ENCODE peak calls at places on chromosomes 1 and 21, in seven cellular contexts. J is mesothelial cell of epicardium, D is ovary, U is pancreas, B is AG04449, L is heart right ventricle, Y is nephron progenitor cell. E is an unnamed sample.

GRCh38 chr1:184160236-184160635 is 108.7 kb downstream of the TSEN15 start:
- DNase-seq in J (no peak), D (no peak), U (no peak), B (peak), L (no peak), Y (no peak), E (no peak)

GRCh38 chr1:221939598-221939997 is 197.7 kb upstream of the DUSP10 start:
- DNase-seq in J (no peak), D (no peak), U (no peak), B (no peak), L (no peak), Y (no peak), E (no peak)

GRCh38 chr1:203569490-203570318 is 56.9 kb upstream of the ATP2B4 start:
- DNase-seq in J (no peak), D (no peak), U (no peak), B (no peak), L (no peak), Y (no peak), E (no peak)

GRCh38 chr21:36027352-36027751 is 33.0 kb downstream of the SETD4 start:
- DNase-seq in J (no peak), D (no peak), U (no peak), B (no peak), L (no peak), Y (no peak), E (no peak)

GRCh38 chr1:159705251-159705910 is 9.0 kb downstream of the CRP start:
- DNase-seq in J (no peak), D (no peak), U (no peak), B (no peak), L (no peak), Y (no peak), E (no peak)

GRCh38 chr1:70090146-70090545 is 115.2 kb downstream of the LRRC40 start:
- DNase-seq in J (no peak), D (no peak), U (no peak), B (no peak), L (no peak), Y (no peak), E (no peak)

GRCh38 chr1:243910612-243911011 is 60.6 kb upstream of the AKT3 start:
- DNase-seq in J (no peak), D (no peak), U (no peak), B (no peak), L (no peak), Y (no peak), E (no peak)

GRCh38 chr21:45318556-45319341 is 31.1 kb upstream of the POFUT2 start:
- DNase-seq in J (no peak), D (peak), U (peak), B (no peak), L (peak), Y (peak), E (peak)

GRCh38 chr1:18721066-18721465 is 90.4 kb downstream of the PAX7 start:
- DNase-seq in J (no peak), D (no peak), U (no peak), B (no peak), L (no peak), Y (peak), E (no peak)

GRCh38 chr1:4716406-4716805 is 62.0 kb downstream of the AJAP1 start:
- DNase-seq in J (no peak), D (no peak), U (no peak), B (no peak), L (no peak), Y (no peak), E (no peak)

GRCh38 chr1:234125283-234125682 is 220.8 kb downstream of the SLC35F3 start:
- DNase-seq in J (peak), D (no peak), U (no peak), B (no peak), L (no peak), Y (peak), E (peak)

GRCh38 chr1:235351441-235351840 is 15.8 kb upstream of the TBCE start:
- DNase-seq in J (no peak), D (no peak), U (no peak), B (no peak), L (no peak), Y (no peak), E (no peak)

GRCh38 chr1:192516776-192517297 is 58.7 kb upstream of the RGS1 start:
- DNase-seq in J (no peak), D (no peak), U (no peak), B (no peak), L (no peak), Y (no peak), E (no peak)

GRCh38 chr1:47205918-47206317 is 16.1 kb upstream of the PDZK1IP1 start:
- DNase-seq in J (no peak), D (no peak), U (no peak), B (no peak), L (no peak), Y (no peak), E (no peak)

GRCh38 chr1:41917835-41918449 is 780 bp downstream of the HIVEP3 start:
- DNase-seq in J (peak), D (no peak), U (peak), B (no peak), L (peak), Y (peak), E (peak)

GRCh38 chr1:2583331-2583791 is 3.2 kb upstream of the PRXL2B start:
- DNase-seq in J (no peak), D (no peak), U (no peak), B (no peak), L (no peak), Y (no peak), E (no peak)

GRCh38 chr1:212261361-212261929 is 23.8 kb upstream of the PPP2R5A start:
- DNase-seq in J (no peak), D (no peak), U (no peak), B (no peak), L (no peak), Y (no peak), E (peak)

GRCh38 chr1:172662464-172663109 is 3.7 kb downstream of the FASLG start:
- DNase-seq in J (no peak), D (no peak), U (no peak), B (no peak), L (peak), Y (no peak), E (no peak)

GRCh38 chr1:237470712-237471310 is 419.9 kb downstream of the ZP4 start:
- DNase-seq in J (no peak), D (no peak), U (peak), B (no peak), L (peak), Y (peak), E (peak)

GRCh38 chr1:228291906-228292608 is 84.2 kb downstream of the OBSCN start:
- DNase-seq in J (peak), D (no peak), U (peak), B (no peak), L (peak), Y (no peak), E (no peak)

GRCh38 chr1:55958498-55958897 is 620.9 kb downstream of the PLPP3 start:
- DNase-seq in J (no peak), D (no peak), U (no peak), B (no peak), L (no peak), Y (no peak), E (no peak)

GRCh38 chr1:117970251-117970650 is 40.7 kb downstream of the WDR3 start:
- DNase-seq in J (no peak), D (no peak), U (no peak), B (no peak), L (no peak), Y (peak), E (no peak)

GRCh38 chr1:237684236-237684635 is 206.5 kb downstream of the ZP4 start:
- DNase-seq in J (no peak), D (no peak), U (no peak), B (no peak), L (no peak), Y (no peak), E (no peak)

GRCh38 chr1:176656257-176656995 is 193.5 kb downstream of the PAPPA2 start:
- DNase-seq in J (no peak), D (no peak), U (no peak), B (peak), L (no peak), Y (no peak), E (no peak)

GRCh38 chr1:150829751-150830150 is 21.7 kb upstream of the CTSK start:
- DNase-seq in J (no peak), D (no peak), U (no peak), B (no peak), L (no peak), Y (no peak), E (no peak)

GRCh38 chr1:184272178-184272866 is 114.5 kb upstream of the C1orf21 start:
- DNase-seq in J (no peak), D (no peak), U (no peak), B (no peak), L (no peak), Y (no peak), E (no peak)

GRCh38 chr1:188988589-188988988 is 1489.1 kb downstream of the BRINP3 start:
- DNase-seq in J (no peak), D (no peak), U (no peak), B (no peak), L (no peak), Y (no peak), E (no peak)

GRCh38 chr1:75791022-75791421 is 5.0 kb downstream of the RABGGTB start:
- DNase-seq in J (no peak), D (no peak), U (no peak), B (no peak), L (no peak), Y (no peak), E (no peak)

GRCh38 chr1:29921741-29922140 is 685.4 kb downstream of the PTPRU start:
- DNase-seq in J (no peak), D (no peak), U (no peak), B (no peak), L (no peak), Y (no peak), E (no peak)

GRCh38 chr1:27862671-27863551 is 9.4 kb upstream of the THEMIS2 start:
- DNase-seq in J (no peak), D (no peak), U (peak), B (peak), L (no peak), Y (no peak), E (no peak)

GRCh38 chr1:115160728-115161127 is 71.4 kb upstream of the TSPAN2 start:
- DNase-seq in J (no peak), D (no peak), U (no peak), B (no peak), L (no peak), Y (no peak), E (no peak)

GRCh38 chr1:31376374-31377134 is 3.7 kb upstream of the FABP3 start:
- DNase-seq in J (no peak), D (no peak), U (no peak), B (peak), L (no peak), Y (peak), E (peak)

DNA sequence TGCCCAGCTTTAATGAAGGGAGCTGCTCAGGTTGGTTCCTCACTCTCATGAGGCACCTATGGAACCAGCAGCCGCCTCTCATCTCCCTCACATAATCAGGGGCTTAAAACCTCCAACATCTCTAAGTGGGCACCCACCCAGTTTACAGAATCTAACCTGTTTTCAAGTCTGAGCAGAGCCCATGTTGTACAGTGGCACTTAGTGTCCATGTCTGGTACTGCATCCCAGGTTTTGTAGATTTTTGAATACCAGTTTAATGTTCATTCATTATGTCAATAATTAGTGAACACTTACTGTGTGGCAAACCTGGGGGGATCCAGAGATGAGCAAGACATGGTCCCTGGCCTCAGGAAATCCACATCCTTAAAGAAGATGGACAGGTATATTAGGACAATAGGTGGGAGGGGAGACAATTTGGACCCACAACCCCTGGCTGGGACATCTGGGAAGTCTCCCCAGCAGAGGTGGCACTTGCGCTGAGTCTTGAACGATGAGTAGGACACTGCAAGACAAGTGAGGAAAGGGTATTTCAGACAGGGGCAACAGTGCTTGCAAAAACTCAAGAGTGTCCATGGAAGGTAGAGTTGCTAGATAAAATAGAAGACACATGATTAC is 83.3 kb downstream of the LACTBL1 start:
- DNase-seq in J (no peak), D (no peak), U (no peak), B (no peak), L (no peak), Y (no peak), E (no peak)
- TF ChIP-seq CTCF in J (peak), D (no peak), U (peak), B (peak), L (peak), Y (peak), E (peak)

DNA sequence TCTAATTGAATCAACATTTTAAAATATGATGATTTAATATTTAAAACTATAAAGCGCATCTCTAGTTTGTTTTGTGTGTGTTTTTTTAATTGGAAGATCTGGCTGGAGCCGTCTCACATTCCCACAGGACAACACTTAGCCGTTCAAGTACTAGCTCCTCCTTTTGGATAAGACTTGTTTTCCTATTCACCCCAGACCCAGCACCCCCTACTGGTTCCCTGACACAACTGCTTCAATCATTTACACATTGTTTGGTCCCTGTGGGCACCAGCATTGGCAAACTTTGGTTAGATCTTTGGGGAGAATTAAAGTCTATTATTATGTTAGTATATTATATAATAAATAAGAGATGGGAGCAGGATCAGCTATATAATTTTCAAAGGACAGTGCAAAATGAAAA is 34.5 kb downstream of the TYW3 start:
- DNase-seq in J (no peak), D (no peak), U (no peak), B (no peak), L (no peak), Y (peak), E (peak)
- TF ChIP-seq CTCF in J (peak), D (no peak), U (no peak), B (no peak), L (no peak), Y (peak), E (no peak)

GRCh38 chr1:109924316-109924715 is 13.7 kb downstream of the CSF1 start:
- DNase-seq in J (no peak), D (no peak), U (peak), B (no peak), L (no peak), Y (no peak), E (no peak)

GRCh38 chr1:109923946-109924275 is 13.3 kb downstream of the CSF1 start:
- DNase-seq in J (no peak), D (no peak), U (peak), B (no peak), L (no peak), Y (no peak), E (no peak)

GRCh38 chr1:109922326-109922725 is 11.7 kb downstream of the CSF1 start:
- DNase-seq in J (no peak), D (no peak), U (peak), B (no peak), L (no peak), Y (no peak), E (no peak)

GRCh38 chr1:109925159-109925990 is 14.7 kb downstream of the CSF1 start:
- DNase-seq in J (no peak), D (no peak), U (peak), B (no peak), L (no peak), Y (no peak), E (no peak)

DNA sequence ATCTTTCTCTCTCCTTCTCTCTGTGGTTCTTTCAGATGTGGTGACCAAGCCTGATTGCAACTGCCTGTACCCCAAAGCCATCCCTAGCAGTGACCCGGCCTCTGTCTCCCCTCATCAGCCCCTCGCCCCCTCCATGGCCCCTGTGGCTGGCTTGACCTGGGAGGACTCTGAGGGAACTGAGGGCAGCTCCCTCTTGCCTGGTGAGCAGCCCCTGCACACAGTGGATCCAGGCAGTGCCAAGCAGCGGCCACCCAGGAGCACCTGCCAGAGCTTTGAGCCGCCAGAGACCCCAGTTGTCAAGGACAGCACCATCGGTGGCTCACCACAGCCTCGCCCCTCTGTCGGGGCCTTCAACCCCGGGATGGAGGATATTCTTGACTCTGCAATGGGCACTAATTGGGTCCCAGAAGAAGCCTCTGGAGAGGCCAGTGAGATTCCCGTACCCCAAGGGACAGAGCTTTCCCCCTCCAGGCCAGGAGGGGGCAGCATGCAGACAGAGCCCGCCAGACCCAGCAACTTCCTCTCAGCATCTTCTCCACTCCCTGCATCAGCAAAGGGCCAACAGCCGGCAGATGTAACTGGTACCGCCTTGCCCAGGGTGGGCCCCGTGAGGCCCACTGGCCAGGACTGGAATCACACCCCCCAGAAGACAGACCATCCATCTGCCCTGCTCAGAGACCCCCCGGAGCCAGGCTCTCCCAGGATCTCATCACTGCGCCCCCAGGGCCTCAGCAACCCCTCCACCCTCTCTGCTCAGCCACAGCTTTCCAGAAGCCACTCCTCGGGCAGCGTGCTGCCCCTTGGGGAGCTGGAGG is 12.7 kb downstream of the CSF1 start:
- DNase-seq in J (no peak), D (no peak), U (no peak), B (no peak), L (no peak), Y (no peak), E (peak)
- TF ChIP-seq CTCF in J (peak), D (no peak), U (peak), B (peak), L (peak), Y (peak), E (peak)

DNA sequence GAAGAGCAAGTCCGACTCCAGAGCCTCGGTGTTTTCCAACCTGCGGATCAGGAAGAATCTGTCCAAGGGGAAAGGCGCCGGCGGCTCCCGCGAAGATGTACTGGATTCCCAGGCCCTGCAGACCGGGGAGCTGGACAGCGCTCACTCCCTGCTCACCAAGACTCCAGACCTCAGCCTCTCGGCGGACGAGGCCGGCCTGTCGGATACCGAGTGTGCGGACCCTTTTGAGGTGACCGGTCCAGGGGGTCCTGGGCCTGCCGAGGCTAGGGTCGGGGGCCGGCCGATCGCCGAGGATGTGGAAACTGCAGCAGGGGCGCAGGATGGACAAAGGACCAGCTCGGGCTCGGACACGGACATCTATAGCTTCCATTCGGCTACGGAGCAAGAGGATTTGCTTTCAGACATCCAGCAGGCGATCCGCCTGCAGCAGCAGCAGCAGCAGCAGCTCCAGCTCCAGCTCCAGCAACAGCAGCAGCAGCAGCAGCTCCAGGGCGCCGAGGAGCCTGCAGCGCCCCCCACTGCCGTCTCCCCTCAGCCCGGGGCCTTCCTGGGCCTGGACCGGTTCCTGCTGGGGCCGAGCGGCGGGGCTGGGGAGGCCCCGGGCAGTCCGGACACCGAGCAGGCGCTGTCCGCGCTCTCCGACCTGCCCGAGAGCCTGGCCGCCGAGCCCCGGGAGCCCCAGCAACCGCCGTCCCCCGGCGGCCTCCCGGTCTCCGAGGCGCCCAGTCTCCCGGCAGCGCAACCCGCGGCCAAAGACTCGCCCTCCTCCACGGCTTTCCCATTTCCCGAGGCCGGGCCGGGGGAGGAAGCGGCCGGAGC is 827 bp downstream of the FMN2 start:
- DNase-seq in J (peak), D (peak), U (peak), B (no peak), L (no peak), Y (peak), E (peak)
- TF ChIP-seq CTCF in J (no peak), D (no peak), U (no peak), B (peak), L (no peak), Y (no peak), E (no peak)

GRCh38 chr1:24095140-24095859 is 16.6 kb downstream of the MYOM3 start:
- DNase-seq in J (no peak), D (no peak), U (no peak), B (no peak), L (no peak), Y (no peak), E (no peak)

GRCh38 chr1:24092979-24093378 is 19.0 kb downstream of the MYOM3 start:
- DNase-seq in J (no peak), D (no peak), U (peak), B (no peak), L (no peak), Y (no peak), E (no peak)

GRCh38 chr1:24096009-24096736 is 15.8 kb downstream of the MYOM3 start:
- DNase-seq in J (no peak), D (no peak), U (no peak), B (no peak), L (peak), Y (no peak), E (no peak)

GRCh38 chr1:24093762-24094161 is 18.2 kb downstream of the MYOM3 start:
- DNase-seq in J (no peak), D (no peak), U (peak), B (no peak), L (no peak), Y (no peak), E (no peak)

GRCh38 chr1:24094554-24094953 is 17.4 kb downstream of the MYOM3 start:
- DNase-seq in J (no peak), D (no peak), U (no peak), B (no peak), L (no peak), Y (no peak), E (no peak)
- TF ChIP-seq CTCF in J (no peak), D (no peak), U (no peak), B (no peak), L (no peak), Y (no peak), E (no peak)

DNA sequence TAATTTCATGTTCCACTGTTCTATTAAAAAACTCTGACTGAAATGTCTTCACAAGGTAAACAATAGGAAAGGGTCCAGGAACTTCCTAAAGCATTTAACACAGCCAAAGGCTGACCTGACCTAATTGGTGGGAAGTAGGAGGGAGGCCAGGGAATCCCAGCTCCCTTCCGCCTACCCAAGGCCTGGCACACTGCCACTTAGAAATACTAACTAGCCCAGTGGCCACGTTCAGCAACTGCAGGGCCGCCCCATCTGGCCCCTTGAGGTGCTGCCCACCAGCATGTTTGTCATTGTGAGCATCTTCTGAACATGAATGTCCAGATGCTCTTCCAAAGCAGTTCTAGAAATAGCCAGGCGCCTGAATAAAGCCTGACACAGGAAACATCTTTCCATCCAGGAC is 44.7 kb upstream of the BCL9 start:
- DNase-seq in J (no peak), D (peak), U (peak), B (no peak), L (peak), Y (no peak), E (no peak)
- TF ChIP-seq CTCF in J (peak), D (no peak), U (peak), B (peak), L (peak), Y (peak), E (no peak)

GRCh38 chr1:40059292-40059959 is 18.9 kb downstream of the CAP1 start:
- DNase-seq in J (no peak), D (no peak), U (no peak), B (no peak), L (no peak), Y (no peak), E (no peak)
- TF ChIP-seq CTCF in J (no peak), D (no peak), U (no peak), B (no peak), L (no peak), Y (no peak), E (no peak)